ENCODE peak calls at places on chromosomes 3 and 15, in seven cellular contexts. One of them, this sample, is unnamed.
A peak's percentile ranks its signal among the peaks of the same experiment; 100 is the strongest.

GRCh38 chr3:115626711-115627110 is 3.4 kb downstream of the GAP43 start:
- DNase-seq in RPMI8226: no peak
- DNase-seq in iPS DF 19.7: no peak
- DNase-seq in HuH-7: no peak
- DNase-seq in hypothalamus: no peak
- DNase-seq in astrocyte of the hippocampus: no peak
- DNase-seq in activated naive CD4-positive, alpha-beta T cell treated with anti-CD3 and anti-CD28 coated beads, Interleukin-2, amount 50 U/mL, for 16 hours: no peak
- DNase-seq in this sample: no peak

GRCh38 chr3:46660003-46660402 is 33.5 kb downstream of the ALS2CL start:
- DNase-seq in hypothalamus: no peak
- DNase-seq in astrocyte of the hippocampus: no peak
- DNase-seq in iPS DF 19.7: no peak
- DNase-seq in HuH-7: no peak
- DNase-seq in activated naive CD4-positive, alpha-beta T cell treated with anti-CD3 and anti-CD28 coated beads, Interleukin-2, amount 50 U/mL, for 16 hours: no peak
- DNase-seq in RPMI8226: no peak
- DNase-seq in this sample: no peak

GRCh38 chr3:119598410-119599098 is 869 bp downstream of the PLA1A start:
- DNase-seq in hypothalamus: no peak
- DNase-seq in activated naive CD4-positive, alpha-beta T cell treated with anti-CD3 and anti-CD28 coated beads, Interleukin-2, amount 50 U/mL, for 16 hours: no peak
- DNase-seq in astrocyte of the hippocampus: no peak
- DNase-seq in HuH-7: no peak
- DNase-seq in iPS DF 19.7: no peak
- DNase-seq in RPMI8226: no peak
- DNase-seq in this sample: no peak

GRCh38 chr3:195580733-195581443 is 2.9 kb downstream of the APOD start:
- DNase-seq in astrocyte of the hippocampus: peak; percentile 20
- DNase-seq in RPMI8226: no peak
- DNase-seq in hypothalamus: no peak
- DNase-seq in HuH-7: no peak
- DNase-seq in activated naive CD4-positive, alpha-beta T cell treated with anti-CD3 and anti-CD28 coated beads, Interleukin-2, amount 50 U/mL, for 16 hours: no peak
- DNase-seq in iPS DF 19.7: no peak
- DNase-seq in this sample: peak; percentile 42

GRCh38 chr15:39016706-39017105 is 452.1 kb upstream of the RASGRP1 start:
- DNase-seq in RPMI8226: no peak
- DNase-seq in HuH-7: no peak
- DNase-seq in activated naive CD4-positive, alpha-beta T cell treated with anti-CD3 and anti-CD28 coated beads, Interleukin-2, amount 50 U/mL, for 16 hours: no peak
- DNase-seq in hypothalamus: no peak
- DNase-seq in iPS DF 19.7: no peak
- DNase-seq in astrocyte of the hippocampus: peak; percentile 75
- DNase-seq in this sample: no peak

GRCh38 chr15:60373745-60374144 is 24.0 kb downstream of the ANXA2 start:
- DNase-seq in iPS DF 19.7: no peak
- DNase-seq in hypothalamus: no peak
- DNase-seq in RPMI8226: no peak
- DNase-seq in astrocyte of the hippocampus: peak; percentile 23
- DNase-seq in HuH-7: no peak
- DNase-seq in activated naive CD4-positive, alpha-beta T cell treated with anti-CD3 and anti-CD28 coated beads, Interleukin-2, amount 50 U/mL, for 16 hours: no peak
- DNase-seq in this sample: no peak

GRCh38 chr3:198043149-198043548 is 83.1 kb downstream of the LMLN start:
- DNase-seq in RPMI8226: no peak
- DNase-seq in astrocyte of the hippocampus: no peak
- DNase-seq in hypothalamus: peak; percentile 4
- DNase-seq in HuH-7: no peak
- DNase-seq in activated naive CD4-positive, alpha-beta T cell treated with anti-CD3 and anti-CD28 coated beads, Interleukin-2, amount 50 U/mL, for 16 hours: no peak
- DNase-seq in iPS DF 19.7: no peak
- DNase-seq in this sample: no peak

GRCh38 chr15:41735033-41735432 is 39.3 kb upstream of the MAPKBP1 start:
- DNase-seq in activated naive CD4-positive, alpha-beta T cell treated with anti-CD3 and anti-CD28 coated beads, Interleukin-2, amount 50 U/mL, for 16 hours: no peak
- DNase-seq in astrocyte of the hippocampus: no peak
- DNase-seq in HuH-7: no peak
- DNase-seq in iPS DF 19.7: no peak
- DNase-seq in RPMI8226: no peak
- DNase-seq in hypothalamus: no peak
- DNase-seq in this sample: no peak

GRCh38 chr3:161500057-161500836 is 3.6 kb downstream of the OTOL1 start:
- DNase-seq in RPMI8226: no peak
- DNase-seq in HuH-7: peak; percentile 22
- DNase-seq in activated naive CD4-positive, alpha-beta T cell treated with anti-CD3 and anti-CD28 coated beads, Interleukin-2, amount 50 U/mL, for 16 hours: no peak
- DNase-seq in hypothalamus: no peak
- DNase-seq in astrocyte of the hippocampus: no peak
- DNase-seq in iPS DF 19.7: no peak
- DNase-seq in this sample: no peak

GRCh38 chr3:138404121-138404520 is 30.3 kb upstream of the ESYT3 start:
- DNase-seq in HuH-7: no peak
- DNase-seq in RPMI8226: no peak
- DNase-seq in hypothalamus: no peak
- DNase-seq in astrocyte of the hippocampus: no peak
- DNase-seq in iPS DF 19.7: no peak
- DNase-seq in activated naive CD4-positive, alpha-beta T cell treated with anti-CD3 and anti-CD28 coated beads, Interleukin-2, amount 50 U/mL, for 16 hours: no peak
- DNase-seq in this sample: no peak

GRCh38 chr15:58307313-58307961 is 124.4 kb upstream of the LIPC start:
- DNase-seq in RPMI8226: no peak
- DNase-seq in activated naive CD4-positive, alpha-beta T cell treated with anti-CD3 and anti-CD28 coated beads, Interleukin-2, amount 50 U/mL, for 16 hours: no peak
- DNase-seq in HuH-7: no peak
- DNase-seq in astrocyte of the hippocampus: peak; percentile 76
- DNase-seq in hypothalamus: no peak
- DNase-seq in iPS DF 19.7: no peak
- DNase-seq in this sample: peak; percentile 40

GRCh38 chr3:188270423-188270972 is 116.5 kb downstream of the LPP start:
- DNase-seq in hypothalamus: no peak
- DNase-seq in HuH-7: no peak
- DNase-seq in activated naive CD4-positive, alpha-beta T cell treated with anti-CD3 and anti-CD28 coated beads, Interleukin-2, amount 50 U/mL, for 16 hours: no peak
- DNase-seq in iPS DF 19.7: no peak
- DNase-seq in astrocyte of the hippocampus: peak; percentile 95
- DNase-seq in RPMI8226: no peak
- DNase-seq in this sample: peak; percentile 86

GRCh38 chr3:17979248-17979647 is 236.8 kb upstream of the TBC1D5 start:
- DNase-seq in HuH-7: peak; percentile 18
- DNase-seq in hypothalamus: no peak
- DNase-seq in iPS DF 19.7: no peak
- DNase-seq in RPMI8226: peak; percentile 7
- DNase-seq in astrocyte of the hippocampus: no peak
- DNase-seq in activated naive CD4-positive, alpha-beta T cell treated with anti-CD3 and anti-CD28 coated beads, Interleukin-2, amount 50 U/mL, for 16 hours: no peak
- DNase-seq in this sample: no peak

GRCh38 chr3:185943363-185944106 is 5.7 kb upstream of the TRA2B start:
- DNase-seq in activated naive CD4-positive, alpha-beta T cell treated with anti-CD3 and anti-CD28 coated beads, Interleukin-2, amount 50 U/mL, for 16 hours: peak; percentile 83
- DNase-seq in RPMI8226: peak; percentile 94
- DNase-seq in hypothalamus: peak; percentile 18
- DNase-seq in astrocyte of the hippocampus: peak; percentile 82
- DNase-seq in iPS DF 19.7: peak; percentile 75
- DNase-seq in HuH-7: peak; percentile 82
- DNase-seq in this sample: peak; percentile 59

GRCh38 chr15:40204100-40204499 is 34.8 kb upstream of the PAK6 start:
- DNase-seq in HuH-7: no peak
- DNase-seq in RPMI8226: no peak
- DNase-seq in iPS DF 19.7: no peak
- DNase-seq in astrocyte of the hippocampus: no peak
- DNase-seq in hypothalamus: no peak
- DNase-seq in activated naive CD4-positive, alpha-beta T cell treated with anti-CD3 and anti-CD28 coated beads, Interleukin-2, amount 50 U/mL, for 16 hours: no peak
- DNase-seq in this sample: no peak

GRCh38 chr15:28114721-28115622 is 15.9 kb upstream of the OCA2 start:
- DNase-seq in hypothalamus: no peak
- DNase-seq in HuH-7: no peak
- DNase-seq in iPS DF 19.7: no peak
- DNase-seq in RPMI8226: no peak
- DNase-seq in activated naive CD4-positive, alpha-beta T cell treated with anti-CD3 and anti-CD28 coated beads, Interleukin-2, amount 50 U/mL, for 16 hours: no peak
- DNase-seq in astrocyte of the hippocampus: peak; percentile 56
- DNase-seq in this sample: no peak

GRCh38 chr3:57952208-57952631 is 56.0 kb upstream of the FLNB start:
- DNase-seq in RPMI8226: no peak
- DNase-seq in iPS DF 19.7: peak; percentile 86
- DNase-seq in astrocyte of the hippocampus: peak; percentile 95
- DNase-seq in activated naive CD4-positive, alpha-beta T cell treated with anti-CD3 and anti-CD28 coated beads, Interleukin-2, amount 50 U/mL, for 16 hours: no peak
- DNase-seq in hypothalamus: peak; percentile 12
- DNase-seq in HuH-7: no peak
- DNase-seq in this sample: no peak

GRCh38 chr15:75720787-75721461 is 8.3 kb upstream of the CSPG4 start:
- DNase-seq in astrocyte of the hippocampus: peak; percentile 77
- DNase-seq in RPMI8226: peak; percentile 95
- DNase-seq in HuH-7: peak; percentile 60
- DNase-seq in activated naive CD4-positive, alpha-beta T cell treated with anti-CD3 and anti-CD28 coated beads, Interleukin-2, amount 50 U/mL, for 16 hours: peak; percentile 25
- DNase-seq in iPS DF 19.7: no peak
- DNase-seq in hypothalamus: no peak
- DNase-seq in this sample: no peak

GRCh38 chr3:166510382-166510781 is 673.2 kb upstream of the BCHE start:
- DNase-seq in HuH-7: no peak
- DNase-seq in iPS DF 19.7: peak; percentile 20
- DNase-seq in hypothalamus: no peak
- DNase-seq in astrocyte of the hippocampus: no peak
- DNase-seq in activated naive CD4-positive, alpha-beta T cell treated with anti-CD3 and anti-CD28 coated beads, Interleukin-2, amount 50 U/mL, for 16 hours: no peak
- DNase-seq in RPMI8226: peak; percentile 38
- DNase-seq in this sample: no peak

GRCh38 chr3:164479978-164480377 is 598.3 kb downstream of the SI start:
- DNase-seq in activated naive CD4-positive, alpha-beta T cell treated with anti-CD3 and anti-CD28 coated beads, Interleukin-2, amount 50 U/mL, for 16 hours: no peak
- DNase-seq in hypothalamus: no peak
- DNase-seq in iPS DF 19.7: no peak
- DNase-seq in astrocyte of the hippocampus: no peak
- DNase-seq in HuH-7: no peak
- DNase-seq in RPMI8226: no peak
- DNase-seq in this sample: no peak